ENCODE peak calls at places on chromosomes 16 and 17, in nine cellular contexts. V, P, E, Z, L, I, U, N and O are unnamed samples.

GRCh38 chr16:75224281-75224680 is 5.5 kb downstream of the CTRB1 start:
- DNase-seq in V (no peak), P (no peak), E (no peak), Z (no peak), L (no peak), I (no peak), U (no peak), N (no peak), O (no peak)

GRCh38 chr17:38789185-38789584 is 10.2 kb downstream of the PIP4K2B start:
- DNase-seq in V (no peak), P (no peak), E (peak), Z (peak), L (no peak), I (no peak), U (peak), N (no peak), O (no peak)

GRCh38 chr16:1181715-1182671 is 29.1 kb downstream of the CACNA1H start:
- DNase-seq in V (peak), P (no peak), E (peak), Z (peak), L (no peak), I (no peak), U (peak), N (peak), O (no peak)

GRCh38 chr16:10600792-10601443 is 20.5 kb upstream of the EMP2 start:
- DNase-seq in V (no peak), P (no peak), E (no peak), Z (no peak), L (no peak), I (no peak), U (no peak), N (peak), O (no peak)

GRCh38 chr17:81043725-81044427 is 8.9 kb downstream of the BAIAP2 start:
- DNase-seq in V (peak), P (no peak), E (peak), Z (no peak), L (no peak), I (no peak), U (no peak), N (peak), O (no peak)

GRCh38 chr16:57187508-57187854 is 1.4 kb downstream of the RSPRY1 start:
- DNase-seq in V (no peak), P (peak), E (no peak), Z (no peak), L (no peak), I (no peak), U (peak), N (no peak), O (no peak)

GRCh38 chr17:1111599-1112443 is 68.0 kb downstream of the ABR start:
- DNase-seq in V (peak), P (no peak), E (no peak), Z (no peak), L (no peak), I (no peak), U (no peak), N (peak), O (peak)

GRCh38 chr17:35214631-35215273 is 20.6 kb upstream of the SLC35G3 start:
- DNase-seq in V (no peak), P (no peak), E (no peak), Z (no peak), L (no peak), I (no peak), U (no peak), N (no peak), O (no peak)

GRCh38 chr17:48160177-48160967 is 52.8 kb downstream of the SNX11 start:
- DNase-seq in V (no peak), P (no peak), E (no peak), Z (no peak), L (no peak), I (no peak), U (no peak), N (no peak), O (no peak)

GRCh38 chr17:66469890-66470289 is 167.5 kb downstream of the PRKCA start:
- DNase-seq in V (no peak), P (no peak), E (no peak), Z (no peak), L (no peak), I (no peak), U (no peak), N (no peak), O (no peak)

GRCh38 chr17:29753845-29754439 is 131.2 kb upstream of the CORO6 start:
- DNase-seq in V (no peak), P (no peak), E (no peak), Z (no peak), L (no peak), I (no peak), U (no peak), N (no peak), O (no peak)

GRCh38 chr17:5135726-5136579 is 20.1 kb downstream of the USP6 start:
- DNase-seq in V (no peak), P (no peak), E (no peak), Z (no peak), L (no peak), I (no peak), U (no peak), N (no peak), O (no peak)

GRCh38 chr16:11550651-11551498 is 35.8 kb downstream of the LITAF start:
- DNase-seq in V (no peak), P (no peak), E (no peak), Z (no peak), L (no peak), I (no peak), U (no peak), N (no peak), O (no peak)

GRCh38 chr16:81530296-81530721 is 85.7 kb downstream of the CMIP start:
- DNase-seq in V (no peak), P (no peak), E (no peak), Z (no peak), L (no peak), I (no peak), U (no peak), N (peak), O (no peak)

GRCh38 chr16:29813644-29814562 is 1.9 kb downstream of the PRRT2 start:
- DNase-seq in V (no peak), P (no peak), E (peak), Z (no peak), L (no peak), I (no peak), U (no peak), N (no peak), O (no peak)

GRCh38 chr17:21039839-21040575 is 2.8 kb downstream of the USP22 start:
- DNase-seq in V (no peak), P (peak), E (no peak), Z (no peak), L (no peak), I (no peak), U (peak), N (no peak), O (no peak)

GRCh38 chr17:16255481-16255901 is 38.5 kb downstream of the PIGL start:
- DNase-seq in V (no peak), P (no peak), E (no peak), Z (no peak), L (no peak), I (no peak), U (peak), N (no peak), O (no peak)

GRCh38 chr16:1108299-1109252 is 12.5 kb upstream of the C1QTNF8 start:
- DNase-seq in V (no peak), P (no peak), E (no peak), Z (no peak), L (no peak), I (no peak), U (peak), N (no peak), O (no peak)

GRCh38 chr17:48127371-48128051 is 19.9 kb downstream of the SNX11 start:
- DNase-seq in V (no peak), P (no peak), E (no peak), Z (no peak), L (no peak), I (no peak), U (peak), N (no peak), O (no peak)

GRCh38 chr17:34379876-34380275 is 16.8 kb upstream of the CCL1 start:
- DNase-seq in V (no peak), P (no peak), E (no peak), Z (no peak), L (no peak), I (no peak), U (no peak), N (no peak), O (no peak)

GRCh38 chr17:71682174-71682494 is 438.7 kb upstream of the SOX9 start:
- DNase-seq in V (no peak), P (no peak), E (no peak), Z (no peak), L (no peak), I (no peak), U (no peak), N (no peak), O (no peak)

GRCh38 chr17:10631048-10631700 is 25.9 kb downstream of the MYH3 start:
- DNase-seq in V (no peak), P (peak), E (peak), Z (no peak), L (no peak), I (no peak), U (peak), N (no peak), O (no peak)

GRCh38 chr17:5115673-5116651 is at the start of gene USP6:
- DNase-seq in V (no peak), P (no peak), E (no peak), Z (no peak), L (no peak), I (no peak), U (no peak), N (peak), O (no peak)

GRCh38 chr17:82844796-82845162 is 5.0 kb upstream of the ZNF750 start:
- DNase-seq in V (no peak), P (no peak), E (no peak), Z (no peak), L (no peak), I (no peak), U (no peak), N (no peak), O (no peak)

GRCh38 chr16:84603115-84603816 is 14.6 kb downstream of the COTL1 start:
- DNase-seq in V (peak), P (no peak), E (no peak), Z (peak), L (no peak), I (no peak), U (no peak), N (peak), O (no peak)

GRCh38 chr17:39199673-39199985 is 454 bp upstream of the RPL19 start:
- DNase-seq in V (no peak), P (no peak), E (no peak), Z (no peak), L (no peak), I (no peak), U (no peak), N (no peak), O (no peak)

GRCh38 chr16:89730610-89731234 is 9.4 kb downstream of the ZNF276 start:
- DNase-seq in V (no peak), P (no peak), E (no peak), Z (no peak), L (no peak), I (no peak), U (no peak), N (no peak), O (no peak)

GRCh38 chr16:46801428-46802049 is 29.4 kb downstream of the C16orf87 start:
- DNase-seq in V (no peak), P (no peak), E (no peak), Z (no peak), L (no peak), I (no peak), U (no peak), N (no peak), O (no peak)

GRCh38 chr17:39084558-39084957 is 66.9 kb downstream of the PLXDC1 start:
- DNase-seq in V (no peak), P (no peak), E (no peak), Z (no peak), L (no peak), I (no peak), U (peak), N (no peak), O (no peak)

GRCh38 chr17:66602659-66603363 is 232.1 kb upstream of the CACNG5 start:
- DNase-seq in V (no peak), P (no peak), E (no peak), Z (no peak), L (no peak), I (no peak), U (no peak), N (no peak), O (no peak)

GRCh38 chr17:29726721-29727252 is 104.1 kb upstream of the CORO6 start:
- DNase-seq in V (no peak), P (no peak), E (no peak), Z (no peak), L (no peak), I (no peak), U (no peak), N (no peak), O (peak)